ENCODE peak calls at places on chromosomes 5 and 9, in seven cellular contexts. R is coronary artery, C is tibial nerve, O is ecto neural progenitor cell, Y is foreskin fibroblast, T is dorsolateral prefrontal cortex, G is EL. V is an unnamed sample.

GRCh38 chr5:14097998-14098471 is 45.1 kb upstream of the TRIO start:
- DNase-seq in Y (peak; percentile 63), T (no peak), G (peak; percentile 90), R (no peak), C (no peak), O (no peak), V (no peak)

GRCh38 chr5:115366223-115366622 is 69.8 kb upstream of the CCDC112 start:
- DNase-seq in Y (peak; percentile 93), G (peak; percentile 96), C (no peak), R (no peak), O (no peak), T (no peak), V (no peak)

GRCh38 chr5:90092734-90093133 is 316.8 kb downstream of the CETN3 start:
- DNase-seq in Y (no peak), T (no peak), C (no peak), G (no peak), R (no peak), O (no peak), V (no peak)

GRCh38 chr5:63220244-63220643 is 641.6 kb downstream of the LRRC70 start:
- DNase-seq in O (no peak), R (no peak), T (no peak), C (no peak), Y (no peak), G (no peak), V (no peak)

GRCh38 chr5:179166886-179167841 is 107.0 kb downstream of the ZNF354C start:
- DNase-seq in G (peak; percentile 53), C (no peak), T (peak; percentile 51), Y (peak; percentile 75), R (no peak), O (peak; percentile 79), V (peak; percentile 90)

GRCh38 chr5:157217289-157218024 is 36.8 kb downstream of the ITK start:
- DNase-seq in T (no peak), O (no peak), Y (no peak), G (no peak), C (no peak), R (no peak), V (no peak)

GRCh38 chr9:12680341-12680740 is 12.8 kb upstream of the TYRP1 start:
- DNase-seq in R (no peak), G (peak; percentile 82), O (no peak), C (no peak), Y (peak; percentile 67), T (no peak), V (no peak)

GRCh38 chr5:18553269-18553668 is 919.0 kb downstream of the TAF11L14 start:
- DNase-seq in T (no peak), G (peak; percentile 3), C (no peak), O (no peak), R (no peak), Y (peak; percentile 3), V (no peak)

GRCh38 chr9:129289131-129289731 is 111.2 kb upstream of the IER5L start:
- DNase-seq in C (peak; percentile 11), T (peak; percentile 6), Y (no peak), G (no peak), R (peak; percentile 41), O (peak; percentile 49), V (peak; percentile 78)

GRCh38 chr9:92711146-92711545 is 41.2 kb upstream of the IPPK start:
- DNase-seq in O (no peak), T (no peak), C (no peak), G (no peak), R (no peak), Y (no peak), V (no peak)

GRCh38 chr5:136079195-136079985 is 50.6 kb downstream of the TGFBI start:
- DNase-seq in O (peak; percentile 57), Y (no peak), C (no peak), G (no peak), R (no peak), T (no peak), V (no peak)

GRCh38 chr5:181261320-181262085 is 560 bp upstream of the TRIM52 start:
- DNase-seq in O (peak; percentile 77), Y (peak; percentile 78), R (peak; percentile 85), C (no peak), G (peak; percentile 74), T (peak; percentile 56), V (no peak)

GRCh38 chr5:59873113-59873512 is 20.4 kb downstream of the PDE4D start:
- DNase-seq in Y (peak; percentile 89), G (peak; percentile 95), T (no peak), R (no peak), C (no peak), O (no peak), V (no peak)